ENCODE peak calls at places on chromosomes 11 and 22, in four cellular contexts. V, L, Z and A are unnamed samples.

GRCh38 chr11:91081440-91082088 is 858.7 kb upstream of the CHORDC1 start:
- DNase-seq in V (no peak), L (no peak), Z (no peak), A (no peak)

GRCh38 chr22:35510951-35511350 is 29.7 kb upstream of the RASD2 start:
- DNase-seq in V (no peak), L (no peak), Z (no peak), A (no peak)

GRCh38 chr11:71423181-71423790 is 24.9 kb downstream of the DHCR7 start:
- DNase-seq in V (no peak), L (no peak), Z (no peak), A (no peak)

GRCh38 chr11:116808262-116809175 is 14.6 kb downstream of the APOA4 start:
- DNase-seq in V (no peak), L (no peak), Z (no peak), A (no peak)

GRCh38 chr11:86374586-86374985 is at the start of gene CCDC81:
- DNase-seq in V (peak; percentile 80), L (peak; percentile 50), Z (no peak), A (peak; percentile 62)

GRCh38 chr11:130890039-130890745 is 26.1 kb downstream of the SNX19 start:
- DNase-seq in V (no peak), L (no peak), Z (no peak), A (no peak)

GRCh38 chr22:50670513-50670912 is 2.1 kb upstream of the SHANK3 start:
- DNase-seq in V (no peak), L (no peak), Z (no peak), A (no peak)

GRCh38 chr22:21949569-21949918 is 3.1 kb downstream of the PPM1F start:
- DNase-seq in V (no peak), L (no peak), Z (no peak), A (no peak)

GRCh38 chr11:7892751-7893356 is 38.2 kb downstream of the OR10A6 start:
- DNase-seq in V (peak; percentile 60), L (no peak), Z (peak; percentile 44), A (no peak)

GRCh38 chr11:10208045-10208674 is 85.9 kb downstream of the SBF2 start:
- DNase-seq in V (peak; percentile 55), L (no peak), Z (peak; percentile 41), A (no peak)

GRCh38 chr11:121790435-121790834 is 325.6 kb downstream of the BLID start:
- DNase-seq in V (no peak), L (no peak), Z (no peak), A (no peak)

DNA sequence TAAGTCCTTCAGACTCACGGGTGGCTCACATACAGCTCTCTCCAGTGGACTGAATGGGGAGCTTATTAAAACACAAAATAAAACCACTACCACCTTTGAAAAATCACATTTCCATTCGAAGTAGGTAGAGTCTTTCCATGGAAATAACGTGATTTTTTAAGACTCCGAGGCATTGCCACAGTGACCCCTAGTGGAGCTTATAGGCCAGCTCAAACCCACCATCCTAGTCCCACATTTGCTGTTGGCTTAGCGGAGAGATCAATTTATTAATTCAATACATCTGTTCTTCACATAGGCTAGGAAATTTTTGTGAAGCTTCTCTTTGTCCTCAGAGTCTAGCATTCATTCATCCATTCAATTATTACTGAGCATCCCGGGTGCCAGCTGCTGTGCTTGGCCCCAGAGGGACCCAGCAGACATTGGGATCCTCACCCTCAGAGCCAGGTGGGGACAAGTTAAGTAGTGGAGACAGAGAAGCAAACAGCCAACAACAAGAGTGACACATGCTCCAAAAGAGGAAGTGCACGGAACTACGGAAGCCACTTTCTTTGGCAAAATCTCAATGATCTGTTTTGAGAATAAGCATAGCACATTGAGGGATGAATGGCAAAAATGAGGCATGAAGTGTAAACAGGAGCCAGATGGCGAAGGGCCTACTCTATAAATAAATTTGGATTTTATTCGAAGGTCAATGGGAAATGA is 10.2 kb upstream of the P4HA3 start:
- DNase-seq in V (peak; percentile 41), L (no peak), Z (peak; percentile 59), A (peak; percentile 38)
- TF ChIP-seq CTCF in V (peak; percentile 73), L (peak; percentile 66), Z (peak; percentile 75), A (peak; percentile 61)

GRCh38 chr22:39013923-39014722 is at the start of gene APOBEC3C:
- DNase-seq in V (peak; percentile 70), L (peak; percentile 40), Z (peak; percentile 94), A (peak; percentile 32)
- TF ChIP-seq CTCF in V (no peak), L (no peak), Z (no peak), A (no peak)

GRCh38 chr11:15913261-15913660 is 443.1 kb downstream of the SOX6 start:
- DNase-seq in V (no peak), L (no peak), Z (no peak), A (no peak)
- TF ChIP-seq CTCF in V (peak; percentile 11), L (no peak), Z (no peak), A (no peak)

DNA sequence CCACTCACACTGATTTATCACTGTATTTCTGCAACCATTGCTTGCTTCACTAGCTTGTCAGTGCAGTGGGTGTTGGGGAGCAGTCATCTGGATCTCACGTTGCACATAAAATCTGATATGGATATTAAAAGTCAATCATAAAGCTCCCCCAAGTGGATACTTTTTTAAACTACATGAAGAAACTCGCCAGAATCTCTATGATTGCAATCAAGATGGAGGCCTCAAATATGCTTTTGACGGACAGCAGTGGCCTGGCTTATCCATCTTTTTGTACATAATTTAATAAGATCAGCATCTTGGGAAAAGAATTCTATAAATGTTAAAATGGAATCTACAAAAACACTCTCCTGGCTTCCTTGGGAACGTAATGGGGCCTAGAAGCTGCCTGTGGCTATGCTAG is 137.7 kb downstream of the WT1 start:
- DNase-seq in V (peak; percentile 4), L (no peak), Z (peak; percentile 3), A (no peak)
- TF ChIP-seq CTCF in V (peak; percentile 40), L (peak; percentile 57), Z (no peak), A (no peak)

DNA sequence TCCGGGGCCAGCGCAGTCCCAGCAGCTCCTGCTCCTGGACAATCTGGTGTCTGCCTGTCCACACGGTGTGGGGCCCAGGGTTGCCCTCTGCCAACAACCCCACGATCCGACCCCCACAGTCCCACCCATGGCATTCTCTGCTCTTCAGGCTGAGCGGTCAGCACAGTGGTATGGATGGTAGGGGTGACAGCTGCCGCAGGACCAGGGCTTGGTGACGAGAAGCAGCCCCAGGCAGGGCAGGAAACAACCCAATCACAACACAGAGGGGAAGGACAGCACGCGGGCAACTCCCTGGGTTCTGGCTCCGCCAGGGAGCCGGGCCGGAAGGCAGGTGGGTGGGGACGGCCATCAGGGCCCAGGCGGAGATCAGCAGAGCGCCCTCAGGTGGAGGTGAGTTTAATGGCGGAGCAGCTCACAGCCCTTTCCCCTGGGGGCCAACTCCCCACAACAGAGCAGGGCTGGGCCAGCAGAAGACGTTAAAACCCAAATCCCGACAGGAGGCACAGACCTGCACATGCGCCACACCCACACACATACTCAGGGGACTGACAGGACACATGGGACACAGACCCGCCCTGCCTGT is 5.3 kb upstream of the CHADL start:
- DNase-seq in V (peak; percentile 10), L (no peak), Z (no peak), A (no peak)
- TF ChIP-seq CTCF in V (peak; percentile 32), L (no peak), Z (peak; percentile 13), A (peak; percentile 34)

GRCh38 chr11:29809121-29809520 is 207.7 kb downstream of the KCNA4 start:
- DNase-seq in V (no peak), L (no peak), Z (no peak), A (no peak)
- TF ChIP-seq CTCF in V (no peak), L (no peak), Z (no peak), A (no peak)

DNA sequence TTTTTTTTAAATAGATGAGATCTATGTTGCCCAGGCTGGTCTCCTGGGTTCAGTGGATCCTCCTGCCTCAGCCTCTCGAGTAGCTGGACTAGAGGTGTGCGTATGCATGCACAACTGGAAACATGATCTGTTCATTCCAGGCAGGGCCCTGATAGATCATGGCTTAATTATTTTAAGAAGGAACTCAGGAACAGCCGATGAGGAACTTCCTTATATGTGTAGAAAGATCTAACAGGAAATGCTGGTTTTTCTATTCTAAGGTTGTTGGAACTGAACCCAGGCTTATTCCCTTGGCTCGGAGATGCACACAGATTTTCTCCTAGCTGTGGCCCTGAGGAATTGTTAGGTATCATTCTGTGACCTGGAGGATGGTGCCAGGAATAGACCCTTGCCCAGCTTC is 32.4 kb downstream of the SPECC1L start:
- DNase-seq in V (no peak), L (no peak), Z (no peak), A (no peak)
- TF ChIP-seq CTCF in V (no peak), L (no peak), Z (no peak), A (no peak)

GRCh38 chr11:66373261-66373660 is 1.7 kb upstream of the SLC29A2 start:
- DNase-seq in V (peak; percentile 13), L (no peak), Z (no peak), A (no peak)

GRCh38 chr11:66369073-66369894 is 2.3 kb downstream of the SLC29A2 start:
- DNase-seq in V (no peak), L (no peak), Z (no peak), A (no peak)

GRCh38 chr11:66367561-66368312 is 3.8 kb downstream of the SLC29A2 start:
- DNase-seq in V (no peak), L (no peak), Z (no peak), A (no peak)

GRCh38 chr11:66368484-66368883 is 3.1 kb downstream of the SLC29A2 start:
- DNase-seq in V (no peak), L (no peak), Z (no peak), A (no peak)

GRCh38 chr11:66371627-66372415 is at the start of gene SLC29A2:
- DNase-seq in V (peak; percentile 97), L (peak; percentile 75), Z (peak; percentile 96), A (peak; percentile 64)
- TF ChIP-seq CTCF in V (no peak), L (no peak), Z (no peak), A (no peak)